ENCODE peak calls at places on chromosomes 2 and 18, in six cellular contexts. One of them, this sample, is unnamed. For H3K36me3, the result is how much of the 10 kb centered on the place peaks cover.

GRCh38 chr2:239263231-239263936 is 137.4 kb downstream of the HDAC4 start:
- DNase-seq in OCI-LY7: no peak
- DNase-seq in HCT116: no peak
- DNase-seq in SK-N-SH: no peak
- DNase-seq in neural progenitor cell: no peak
- DNase-seq in hepatocyte: peak
- DNase-seq in this sample: no peak

GRCh38 chr2:126911111-126911796 is 12.6 kb downstream of the TEX51 start:
- DNase-seq in OCI-LY7: no peak
- DNase-seq in HCT116: no peak
- DNase-seq in SK-N-SH: no peak
- DNase-seq in neural progenitor cell: no peak
- DNase-seq in hepatocyte: no peak
- DNase-seq in this sample: no peak

GRCh38 chr18:46445914-46446313 is 211.1 kb downstream of the LOXHD1 start:
- DNase-seq in OCI-LY7: no peak
- DNase-seq in HCT116: no peak
- DNase-seq in SK-N-SH: no peak
- DNase-seq in neural progenitor cell: no peak
- DNase-seq in hepatocyte: no peak
- DNase-seq in this sample: no peak

GRCh38 chr2:180463608-180464007 is 456.5 kb upstream of the CWC22 start:
- DNase-seq in OCI-LY7: no peak
- DNase-seq in HCT116: no peak
- DNase-seq in SK-N-SH: no peak
- DNase-seq in neural progenitor cell: no peak
- DNase-seq in hepatocyte: no peak
- DNase-seq in this sample: no peak

GRCh38 chr2:70851704-70852103 is 16.1 kb upstream of the CD207 start:
- DNase-seq in OCI-LY7: no peak
- DNase-seq in HCT116: no peak
- DNase-seq in SK-N-SH: no peak
- DNase-seq in neural progenitor cell: no peak
- DNase-seq in hepatocyte: no peak
- DNase-seq in this sample: peak

GRCh38 chr2:43399515-43400245 is 173.3 kb upstream of the ZFP36L2 start:
- DNase-seq in OCI-LY7: no peak
- DNase-seq in HCT116: no peak
- DNase-seq in SK-N-SH: peak
- DNase-seq in neural progenitor cell: no peak
- DNase-seq in hepatocyte: peak
- DNase-seq in this sample: peak

GRCh38 chr2:122680662-122681061 is 925.2 kb downstream of the TSN start:
- DNase-seq in OCI-LY7: no peak
- DNase-seq in HCT116: no peak
- DNase-seq in SK-N-SH: no peak
- DNase-seq in neural progenitor cell: no peak
- DNase-seq in hepatocyte: no peak
- DNase-seq in this sample: no peak

GRCh38 chr2:112108238-112108832 is 29.9 kb upstream of the FBLN7 start:
- DNase-seq in OCI-LY7: no peak
- DNase-seq in HCT116: no peak
- DNase-seq in SK-N-SH: no peak
- DNase-seq in neural progenitor cell: no peak
- DNase-seq in hepatocyte: no peak
- DNase-seq in this sample: no peak

GRCh38 chr2:237231593-237231992 is 145.9 kb downstream of the COPS8 start:
- DNase-seq in OCI-LY7: no peak
- DNase-seq in HCT116: no peak
- DNase-seq in SK-N-SH: no peak
- DNase-seq in neural progenitor cell: no peak
- DNase-seq in hepatocyte: no peak
- DNase-seq in this sample: peak

GRCh38 chr2:9373505-9373904 is 49.8 kb downstream of the ITGB1BP1 start:
- DNase-seq in OCI-LY7: no peak
- DNase-seq in HCT116: no peak
- DNase-seq in SK-N-SH: no peak
- DNase-seq in neural progenitor cell: no peak
- DNase-seq in hepatocyte: no peak
- DNase-seq in this sample: no peak

GRCh38 chr2:25814681-25815080 is 63.6 kb downstream of the ASXL2 start:
- DNase-seq in OCI-LY7: no peak
- DNase-seq in HCT116: no peak
- DNase-seq in SK-N-SH: no peak
- DNase-seq in neural progenitor cell: no peak
- DNase-seq in hepatocyte: no peak
- DNase-seq in this sample: peak

GRCh38 chr2:573025-573424 is 104.2 kb downstream of the TMEM18 start:
- DNase-seq in OCI-LY7: no peak
- DNase-seq in HCT116: no peak
- DNase-seq in SK-N-SH: no peak
- DNase-seq in neural progenitor cell: no peak
- DNase-seq in hepatocyte: no peak
- DNase-seq in this sample: no peak

GRCh38 chr2:157404363-157404762 is 39.5 kb downstream of the CYTIP start:
- DNase-seq in OCI-LY7: peak
- DNase-seq in HCT116: no peak
- DNase-seq in SK-N-SH: no peak
- DNase-seq in neural progenitor cell: no peak
- DNase-seq in hepatocyte: no peak
- DNase-seq in this sample: peak

GRCh38 chr2:191933307-191934105 is 86.6 kb upstream of the CAVIN2 start:
- DNase-seq in OCI-LY7: no peak
- DNase-seq in HCT116: no peak
- DNase-seq in SK-N-SH: no peak
- DNase-seq in neural progenitor cell: no peak
- DNase-seq in hepatocyte: no peak
- DNase-seq in this sample: peak

GRCh38 chr2:30147196-30147714 is 448 bp downstream of the YPEL5 start:
- DNase-seq in OCI-LY7: no peak
- DNase-seq in HCT116: no peak
- DNase-seq in SK-N-SH: no peak
- DNase-seq in neural progenitor cell: peak
- DNase-seq in hepatocyte: peak
- DNase-seq in this sample: peak

GRCh38 chr2:98114643-98115355 is 27.8 kb downstream of the VWA3B start:
- DNase-seq in OCI-LY7: no peak
- DNase-seq in HCT116: no peak
- DNase-seq in SK-N-SH: no peak
- DNase-seq in neural progenitor cell: peak
- DNase-seq in hepatocyte: no peak
- DNase-seq in this sample: no peak

GRCh38 chr2:131417886-131418285 is 53.9 kb upstream of the RAB6D start:
- DNase-seq in OCI-LY7: no peak
- DNase-seq in HCT116: no peak
- DNase-seq in SK-N-SH: no peak
- DNase-seq in neural progenitor cell: no peak
- DNase-seq in hepatocyte: no peak
- DNase-seq in this sample: no peak

GRCh38 chr2:200040831-200041230 is 85.4 kb downstream of the MAIP1 start:
- DNase-seq in OCI-LY7: no peak
- DNase-seq in HCT116: no peak
- DNase-seq in SK-N-SH: no peak
- DNase-seq in neural progenitor cell: no peak
- DNase-seq in hepatocyte: no peak
- DNase-seq in this sample: no peak

GRCh38 chr2:159396796-159397195 is 110.3 kb upstream of the WDSUB1 start:
- DNase-seq in OCI-LY7: no peak
- DNase-seq in HCT116: no peak
- DNase-seq in SK-N-SH: peak
- DNase-seq in neural progenitor cell: no peak
- DNase-seq in hepatocyte: no peak
- DNase-seq in this sample: no peak
- TF ChIP-seq EZH2phosphoT487 in OCI-LY7: no peak
- TF ChIP-seq EZH2phosphoT487 in HCT116: no peak
- TF ChIP-seq EZH2phosphoT487 in SK-N-SH: no peak
- TF ChIP-seq EZH2phosphoT487 in neural progenitor cell: no peak
- TF ChIP-seq EZH2phosphoT487 in hepatocyte: no peak
- TF ChIP-seq EZH2phosphoT487 in this sample: no peak

DNA sequence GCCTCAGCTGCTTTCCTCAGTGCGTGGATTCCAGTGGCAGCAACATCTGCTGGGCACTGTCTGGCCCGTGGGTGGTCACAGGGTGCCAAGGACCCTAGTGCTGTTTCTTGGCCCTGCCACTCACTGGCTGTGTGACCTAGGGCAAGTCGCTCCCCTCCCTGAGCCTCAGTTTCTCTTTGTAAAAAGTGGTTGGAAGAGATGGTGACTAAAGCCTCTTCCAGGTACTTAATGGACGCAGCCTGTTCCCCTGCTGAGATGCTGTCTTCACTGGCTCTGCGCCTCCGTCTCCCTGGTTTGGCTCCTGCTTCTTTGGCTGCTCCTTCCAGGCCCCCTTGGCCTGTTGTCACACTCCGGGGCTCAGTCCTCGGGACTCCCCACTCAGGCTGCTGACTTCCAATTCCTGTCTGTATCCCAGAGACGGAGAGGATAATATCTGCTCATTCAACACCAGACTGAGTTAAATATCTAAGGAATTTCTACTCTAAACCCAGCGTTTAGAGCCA is 42.3 kb downstream of the ATOH8 start:
- DNase-seq in OCI-LY7: no peak
- DNase-seq in HCT116: no peak
- DNase-seq in SK-N-SH: no peak
- DNase-seq in neural progenitor cell: no peak
- DNase-seq in hepatocyte: no peak
- DNase-seq in this sample: no peak
- H3K27ac ChIP-seq in OCI-LY7: no peak
- H3K27ac ChIP-seq in HCT116: no peak
- H3K27ac ChIP-seq in SK-N-SH: peak
- H3K27ac ChIP-seq in neural progenitor cell: no peak
- H3K27ac ChIP-seq in hepatocyte: peak
- H3K27ac ChIP-seq in this sample: peak

GRCh38 chr2:210337159-210337558 is 22.2 kb upstream of the MYL1 start:
- DNase-seq in OCI-LY7: no peak
- DNase-seq in HCT116: no peak
- DNase-seq in SK-N-SH: no peak
- DNase-seq in neural progenitor cell: no peak
- DNase-seq in hepatocyte: no peak
- DNase-seq in this sample: no peak
- H3K36me3 ChIP-seq in OCI-LY7: under half
- H3K36me3 ChIP-seq in HCT116: under half
- H3K36me3 ChIP-seq in SK-N-SH: under half
- H3K36me3 ChIP-seq in neural progenitor cell: under half
- H3K36me3 ChIP-seq in hepatocyte: under half
- H3K36me3 ChIP-seq in this sample: under half

GRCh38 chr2:235996419-235996818 is 171.8 kb downstream of the GBX2 start:
- DNase-seq in OCI-LY7: no peak
- DNase-seq in HCT116: no peak
- DNase-seq in SK-N-SH: peak
- DNase-seq in neural progenitor cell: no peak
- DNase-seq in hepatocyte: no peak
- DNase-seq in this sample: no peak

GRCh38 chr2:236001166-236001828 is 166.9 kb downstream of the GBX2 start:
- DNase-seq in OCI-LY7: no peak
- DNase-seq in HCT116: no peak
- DNase-seq in SK-N-SH: no peak
- DNase-seq in neural progenitor cell: no peak
- DNase-seq in hepatocyte: no peak
- DNase-seq in this sample: no peak

GRCh38 chr2:236001854-236002253 is 166.3 kb downstream of the GBX2 start:
- DNase-seq in OCI-LY7: no peak
- DNase-seq in HCT116: no peak
- DNase-seq in SK-N-SH: no peak
- DNase-seq in neural progenitor cell: no peak
- DNase-seq in hepatocyte: no peak
- DNase-seq in this sample: no peak

DNA sequence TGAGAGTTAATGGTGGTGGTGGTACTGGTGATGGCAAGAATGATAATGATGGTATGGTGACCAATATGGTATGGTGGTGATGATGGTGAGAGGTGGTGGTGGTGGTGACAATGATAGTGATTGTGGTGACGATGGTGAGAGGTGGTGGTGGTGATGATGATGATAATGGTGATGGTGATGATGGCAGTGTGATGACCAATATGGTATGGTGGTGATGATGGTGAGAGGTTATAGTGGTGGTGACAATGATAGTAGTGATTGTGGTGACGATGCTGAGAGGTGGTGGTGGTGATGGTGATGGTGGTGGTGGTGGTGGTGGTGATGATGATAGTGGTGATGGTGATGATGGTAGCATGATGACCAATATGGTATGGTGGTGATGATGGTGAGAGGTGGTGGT is 169.2 kb downstream of the GBX2 start:
- DNase-seq in OCI-LY7: no peak
- DNase-seq in HCT116: no peak
- DNase-seq in SK-N-SH: no peak
- DNase-seq in neural progenitor cell: no peak
- DNase-seq in hepatocyte: no peak
- DNase-seq in this sample: no peak
- TF ChIP-seq EZH2phosphoT487 in OCI-LY7: no peak
- TF ChIP-seq EZH2phosphoT487 in HCT116: no peak
- TF ChIP-seq EZH2phosphoT487 in SK-N-SH: no peak
- TF ChIP-seq EZH2phosphoT487 in neural progenitor cell: no peak
- TF ChIP-seq EZH2phosphoT487 in hepatocyte: no peak
- TF ChIP-seq EZH2phosphoT487 in this sample: no peak

GRCh38 chr2:108632748-108633147 is 86.5 kb upstream of the RANBP2 start:
- DNase-seq in OCI-LY7: no peak
- DNase-seq in HCT116: no peak
- DNase-seq in SK-N-SH: no peak
- DNase-seq in neural progenitor cell: no peak
- DNase-seq in hepatocyte: no peak
- DNase-seq in this sample: no peak

GRCh38 chr2:108634591-108635160 is 84.6 kb upstream of the RANBP2 start:
- DNase-seq in OCI-LY7: peak
- DNase-seq in HCT116: no peak
- DNase-seq in SK-N-SH: no peak
- DNase-seq in neural progenitor cell: no peak
- DNase-seq in hepatocyte: no peak
- DNase-seq in this sample: no peak

GRCh38 chr2:108630567-108631405 is 88.5 kb upstream of the RANBP2 start:
- DNase-seq in OCI-LY7: no peak
- DNase-seq in HCT116: no peak
- DNase-seq in SK-N-SH: no peak
- DNase-seq in neural progenitor cell: no peak
- DNase-seq in hepatocyte: no peak
- DNase-seq in this sample: peak

GRCh38 chr2:108633379-108633778 is 85.9 kb upstream of the RANBP2 start:
- DNase-seq in OCI-LY7: peak
- DNase-seq in HCT116: no peak
- DNase-seq in SK-N-SH: no peak
- DNase-seq in neural progenitor cell: no peak
- DNase-seq in hepatocyte: no peak
- DNase-seq in this sample: no peak

DNA sequence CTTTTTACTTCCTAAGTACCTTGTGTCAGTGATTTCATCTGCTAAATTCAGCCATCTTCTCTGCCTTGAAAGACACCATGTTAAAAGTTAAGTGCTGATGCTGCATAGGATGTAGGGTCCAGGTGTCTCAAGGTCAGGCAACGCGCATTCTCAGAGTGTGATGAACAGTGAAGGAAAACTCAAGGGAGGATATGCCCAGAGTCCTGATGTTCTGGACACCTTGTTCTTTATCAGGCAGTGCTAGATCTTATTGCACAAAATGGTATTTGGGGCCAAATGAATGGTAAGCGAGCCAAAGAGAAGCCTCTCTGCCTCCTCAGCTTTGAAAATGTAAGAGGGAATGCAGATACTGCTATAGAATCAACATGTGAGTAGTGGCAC is 87.0 kb upstream of the RANBP2 start:
- DNase-seq in OCI-LY7: peak
- DNase-seq in HCT116: no peak
- DNase-seq in SK-N-SH: no peak
- DNase-seq in neural progenitor cell: no peak
- DNase-seq in hepatocyte: no peak
- DNase-seq in this sample: no peak
- H3K27ac ChIP-seq in OCI-LY7: peak
- H3K27ac ChIP-seq in HCT116: no peak
- H3K27ac ChIP-seq in SK-N-SH: no peak
- H3K27ac ChIP-seq in neural progenitor cell: no peak
- H3K27ac ChIP-seq in hepatocyte: peak
- H3K27ac ChIP-seq in this sample: no peak